ENCODE peak calls at places on chromosomes 13 and 19, in seven cellular contexts. R is dorsolateral prefrontal cortex, C is cardiac fibroblast, I is lung, D is endothelial cell, F is GM10248, K is body of pancreas. J is an unnamed sample.

GRCh38 chr19:32336259-32337111 is 8.9 kb upstream of the ZNF507 start:
- DNase-seq in I (no peak), F (no peak), K (no peak), R (no peak), D (no peak), C (peak; percentile 70), J (no peak)

GRCh38 chr13:113837554-113838355 is 26.1 kb downstream of the GAS6 start:
- DNase-seq in F (no peak), R (peak; percentile 79), D (no peak), K (peak; percentile 80), I (peak; percentile 84), C (peak; percentile 98), J (peak; percentile 47)

GRCh38 chr19:10662384-10663251 is 8.5 kb downstream of the ILF3 start:
- DNase-seq in K (no peak), C (peak; percentile 50), D (no peak), F (no peak), R (no peak), I (no peak), J (no peak)

GRCh38 chr19:14328406-14328805 is 52.8 kb upstream of the ADGRE5 start:
- DNase-seq in F (no peak), I (no peak), R (no peak), K (no peak), D (no peak), C (no peak), J (no peak)

GRCh38 chr19:56111601-56112312 is 9.3 kb downstream of the ZNF787 start:
- DNase-seq in C (no peak), R (no peak), F (peak; percentile 60), I (peak; percentile 62), D (no peak), K (no peak), J (no peak)

GRCh38 chr19:13888281-13888680 is 11.3 kb downstream of the NANOS3 start:
- DNase-seq in D (no peak), R (no peak), C (no peak), K (no peak), F (no peak), I (no peak), J (no peak)

GRCh38 chr13:26168276-26168814 is 53.8 kb downstream of the RNF6 start:
- DNase-seq in R (no peak), K (no peak), C (peak; percentile 76), I (no peak), D (no peak), F (no peak), J (no peak)

GRCh38 chr19:14081797-14082674 is 3.5 kb downstream of the C19orf67 start:
- DNase-seq in D (peak; percentile 38), F (peak; percentile 52), R (no peak), K (peak; percentile 62), I (no peak), C (no peak), J (peak; percentile 51)

GRCh38 chr19:19300613-19301012 is 19.7 kb downstream of the SUGP1 start:
- DNase-seq in K (no peak), F (no peak), I (no peak), D (no peak), R (no peak), C (no peak), J (no peak)

DNA sequence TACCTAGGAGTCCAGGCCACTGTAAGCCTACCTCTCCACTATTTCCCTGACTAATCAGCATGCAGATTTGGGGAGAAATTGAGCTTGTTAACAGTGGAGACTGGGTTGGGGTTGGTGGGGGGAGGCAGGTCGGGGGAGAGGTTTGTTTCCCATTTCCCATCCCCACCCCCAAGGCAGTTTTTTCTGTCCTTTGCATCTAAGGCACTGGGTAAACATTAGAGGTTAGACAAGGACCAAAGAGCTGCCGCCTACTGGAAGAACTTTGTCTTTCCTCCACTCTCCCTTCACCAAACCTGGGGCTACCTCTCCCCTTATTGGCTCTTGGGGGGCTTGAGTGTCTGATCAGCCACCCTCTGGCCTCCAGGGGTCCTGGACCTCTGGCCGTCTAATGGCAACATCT is 953 bp downstream of the KCNN4 start:
- DNase-seq in I (no peak), R (no peak), K (no peak), C (no peak), D (no peak), F (peak; percentile 72), J (no peak)
- TF ChIP-seq CTCF in I (no peak), R (no peak), K (no peak), C (peak; percentile 3), D (no peak), F (peak; percentile 45), J (no peak)

GRCh38 chr19:41886761-41887710 is 4.1 kb downstream of the ARHGEF1 start:
- DNase-seq in F (peak; percentile 62), I (no peak), R (no peak), C (no peak), D (no peak), K (no peak), J (no peak)

GRCh38 chr19:41892173-41892902 is 9.4 kb downstream of the ARHGEF1 start:
- DNase-seq in D (no peak), F (no peak), R (no peak), C (no peak), I (no peak), K (no peak), J (peak; percentile 14)

GRCh38 chr19:41887711-41888382 is 4.9 kb downstream of the ARHGEF1 start:
- DNase-seq in D (no peak), C (peak; percentile 58), F (peak; percentile 75), K (peak; percentile 58), I (peak; percentile 88), R (peak; percentile 47), J (no peak)

GRCh38 chr19:41889896-41890295 is 6.9 kb downstream of the ARHGEF1 start:
- DNase-seq in I (no peak), F (no peak), D (no peak), C (no peak), K (no peak), R (no peak), J (no peak)

DNA sequence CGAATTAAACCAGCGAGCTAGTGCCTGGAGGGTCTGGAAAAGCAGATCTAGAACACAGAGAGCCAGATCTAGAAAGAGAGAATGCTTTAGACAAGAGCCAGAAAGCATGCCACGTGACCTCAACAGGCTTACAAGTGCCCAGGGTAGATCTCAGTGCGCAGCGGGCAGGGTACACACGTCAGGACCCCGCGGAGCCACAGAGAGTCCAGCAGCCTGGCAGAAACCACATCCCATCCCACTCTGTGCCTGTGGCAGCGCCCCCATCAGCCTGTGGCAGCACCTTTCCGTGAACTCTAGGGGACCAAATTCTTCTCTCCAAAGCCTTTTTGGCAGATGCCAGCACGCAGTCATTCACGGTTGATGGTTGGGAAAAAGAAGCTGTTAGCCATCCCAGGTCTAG is 5.9 kb downstream of the ARHGEF1 start:
- DNase-seq in R (no peak), D (no peak), I (no peak), F (no peak), K (no peak), C (no peak), J (no peak)
- TF ChIP-seq CTCF in R (no peak), D (no peak), I (no peak), F (no peak), K (no peak), C (no peak), J (no peak)

DNA sequence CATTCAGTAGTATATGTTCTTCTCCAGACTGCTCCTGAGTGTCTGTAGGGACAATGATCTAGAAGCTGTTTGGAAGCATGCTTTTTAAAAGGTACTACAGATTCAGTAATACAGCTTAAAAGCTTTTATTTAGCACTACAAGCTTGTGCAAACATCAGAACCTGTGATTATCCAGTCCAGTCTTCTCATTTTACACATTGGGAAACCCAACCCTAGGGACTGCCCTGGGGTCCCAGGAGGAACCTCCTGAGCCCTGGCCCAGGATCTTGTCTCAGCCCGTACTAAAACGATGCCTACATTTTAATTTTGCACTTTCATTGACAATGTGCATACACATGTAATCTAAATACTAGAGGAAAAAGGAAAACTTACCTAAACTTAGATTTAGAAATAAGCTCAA is 12.5 kb downstream of the DOCK9 start:
- DNase-seq in R (no peak), F (no peak), I (no peak), C (no peak), D (no peak), K (no peak), J (no peak)
- TF ChIP-seq CTCF in R (no peak), F (no peak), I (no peak), C (no peak), D (no peak), K (no peak), J (no peak)

DNA sequence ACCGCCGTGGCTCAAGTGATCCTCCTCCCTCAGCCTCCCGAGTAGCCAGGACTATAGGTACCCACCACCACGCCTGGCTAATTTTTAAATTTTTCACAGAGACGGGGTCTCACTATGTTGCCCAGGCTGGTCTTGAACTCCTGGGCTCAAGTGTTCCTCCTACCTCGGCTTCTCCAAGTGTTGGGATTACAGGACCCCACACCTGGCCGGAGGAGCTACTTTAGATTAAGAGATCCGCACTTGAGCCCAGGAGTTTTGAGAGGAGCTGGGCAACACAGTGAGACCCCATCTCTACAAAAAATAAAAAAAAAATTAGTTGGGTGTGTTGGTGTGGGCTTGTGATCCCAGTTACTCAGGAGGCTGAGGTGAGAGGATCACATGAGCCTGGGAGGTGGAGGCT is 9.0 kb upstream of the ZNF460 start:
- DNase-seq in K (no peak), F (no peak), C (no peak), D (no peak), I (peak; percentile 11), R (no peak), J (no peak)
- TF ChIP-seq CTCF in K (no peak), F (no peak), C (no peak), D (no peak), I (no peak), R (no peak), J (no peak)

DNA sequence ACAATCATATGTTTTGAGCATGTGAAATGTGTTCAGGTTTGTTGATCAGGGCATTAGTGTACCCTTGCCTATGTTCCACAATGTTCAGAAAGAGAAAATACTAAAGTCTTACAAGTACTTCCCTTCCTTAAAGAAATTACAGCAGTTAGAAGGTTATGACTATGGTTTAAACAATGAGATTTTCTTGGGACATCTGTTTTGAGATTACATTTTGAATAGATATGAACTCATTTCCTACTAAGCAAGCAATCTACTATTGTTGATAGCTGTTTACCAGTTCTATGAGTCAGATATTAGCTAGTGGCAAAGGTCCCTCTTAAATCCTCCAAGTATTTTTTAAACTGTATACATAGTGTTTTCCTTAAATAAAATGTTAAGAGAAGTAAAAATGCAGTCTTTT is 241.3 kb downstream of the DACH1 start:
- DNase-seq in C (peak; percentile 68), D (no peak), I (no peak), K (no peak), F (no peak), R (no peak), J (no peak)
- TF ChIP-seq CTCF in C (no peak), D (no peak), I (no peak), K (no peak), F (no peak), R (no peak), J (no peak)

GRCh38 chr13:110880627-110881026 is 34.2 kb downstream of the ANKRD10 start:
- DNase-seq in C (no peak), D (no peak), I (no peak), F (no peak), K (no peak), R (no peak), J (no peak)
- TF ChIP-seq CTCF in C (no peak), D (no peak), I (no peak), F (no peak), K (no peak), R (no peak), J (no peak)

J was measured in glutamatergic neuron.